ENCODE peak calls at places on chromosomes 2 and 18, in ten cellular contexts. One of them, this sample, is unnamed.

GRCh38 chr2:106983305-106983704 is 97.3 kb upstream of the ST6GAL2 start:
- DNase-seq in ELR: peak
- DNase-seq in osteocyte: no peak
- DNase-seq in NCI-H1092 treated with DMSO at 0.1 percent for 48 hours: no peak
- DNase-seq in H4: no peak
- DNase-seq in NCI-H2081: no peak
- DNase-seq in GM13977: no peak
- DNase-seq in AML-193: no peak
- DNase-seq in neural crest cell: no peak
- DNase-seq in H54: no peak
- DNase-seq in this sample: no peak

GRCh38 chr2:120983344-120983743 is 247.7 kb downstream of the GLI2 start:
- DNase-seq in osteocyte: no peak
- DNase-seq in H54: no peak
- DNase-seq in H4: no peak
- DNase-seq in AML-193: no peak
- DNase-seq in ELR: no peak
- DNase-seq in GM13977: no peak
- DNase-seq in NCI-H2081: peak
- DNase-seq in neural crest cell: no peak
- DNase-seq in NCI-H1092 treated with DMSO at 0.1 percent for 48 hours: no peak
- DNase-seq in this sample: no peak

GRCh38 chr2:201232125-201232815 is 28.1 kb upstream of the CASP8 start:
- DNase-seq in NCI-H2081: peak
- DNase-seq in ELR: peak
- DNase-seq in GM13977: peak
- DNase-seq in AML-193: peak
- DNase-seq in neural crest cell: peak
- DNase-seq in NCI-H1092 treated with DMSO at 0.1 percent for 48 hours: peak
- DNase-seq in H4: peak
- DNase-seq in osteocyte: peak
- DNase-seq in H54: peak
- DNase-seq in this sample: no peak

GRCh38 chr2:238774980-238775509 is 72.8 kb upstream of the TWIST2 start:
- DNase-seq in NCI-H2081: no peak
- DNase-seq in H54: no peak
- DNase-seq in ELR: no peak
- DNase-seq in AML-193: no peak
- DNase-seq in H4: no peak
- DNase-seq in osteocyte: peak
- DNase-seq in NCI-H1092 treated with DMSO at 0.1 percent for 48 hours: no peak
- DNase-seq in GM13977: no peak
- DNase-seq in neural crest cell: no peak
- DNase-seq in this sample: no peak

GRCh38 chr2:118903029-118903351 is 39.0 kb upstream of the MARCO start:
- DNase-seq in NCI-H2081: no peak
- DNase-seq in neural crest cell: no peak
- DNase-seq in osteocyte: peak
- DNase-seq in ELR: no peak
- DNase-seq in AML-193: no peak
- DNase-seq in GM13977: no peak
- DNase-seq in NCI-H1092 treated with DMSO at 0.1 percent for 48 hours: no peak
- DNase-seq in H54: no peak
- DNase-seq in H4: no peak
- DNase-seq in this sample: no peak

GRCh38 chr2:149188291-149188690 is 142.1 kb upstream of the LYPD6 start:
- DNase-seq in GM13977: no peak
- DNase-seq in osteocyte: no peak
- DNase-seq in AML-193: no peak
- DNase-seq in H4: no peak
- DNase-seq in H54: no peak
- DNase-seq in NCI-H2081: no peak
- DNase-seq in neural crest cell: no peak
- DNase-seq in ELR: no peak
- DNase-seq in NCI-H1092 treated with DMSO at 0.1 percent for 48 hours: no peak
- DNase-seq in this sample: no peak

GRCh38 chr18:38305941-38306340 is 740.3 kb upstream of the CELF4 start:
- DNase-seq in osteocyte: no peak
- DNase-seq in H54: no peak
- DNase-seq in neural crest cell: no peak
- DNase-seq in NCI-H1092 treated with DMSO at 0.1 percent for 48 hours: no peak
- DNase-seq in NCI-H2081: no peak
- DNase-seq in ELR: no peak
- DNase-seq in GM13977: no peak
- DNase-seq in AML-193: no peak
- DNase-seq in H4: no peak
- DNase-seq in this sample: no peak

GRCh38 chr2:63654959-63655358 is 66.2 kb downstream of the MDH1 start:
- DNase-seq in AML-193: no peak
- DNase-seq in neural crest cell: no peak
- DNase-seq in H4: no peak
- DNase-seq in H54: no peak
- DNase-seq in ELR: peak
- DNase-seq in GM13977: peak
- DNase-seq in NCI-H2081: no peak
- DNase-seq in NCI-H1092 treated with DMSO at 0.1 percent for 48 hours: no peak
- DNase-seq in osteocyte: no peak
- DNase-seq in this sample: no peak

GRCh38 chr2:127811397-127811860 is 458 bp upstream of the WDR33 start:
- DNase-seq in NCI-H2081: no peak
- DNase-seq in AML-193: no peak
- DNase-seq in osteocyte: no peak
- DNase-seq in H54: no peak
- DNase-seq in H4: no peak
- DNase-seq in NCI-H1092 treated with DMSO at 0.1 percent for 48 hours: peak
- DNase-seq in GM13977: peak
- DNase-seq in neural crest cell: no peak
- DNase-seq in ELR: no peak
- DNase-seq in this sample: no peak

GRCh38 chr2:110858135-110858737 is 125.9 kb downstream of the ACOXL start:
- DNase-seq in H4: no peak
- DNase-seq in neural crest cell: no peak
- DNase-seq in AML-193: no peak
- DNase-seq in osteocyte: no peak
- DNase-seq in NCI-H1092 treated with DMSO at 0.1 percent for 48 hours: no peak
- DNase-seq in GM13977: peak
- DNase-seq in H54: no peak
- DNase-seq in ELR: no peak
- DNase-seq in NCI-H2081: no peak
- DNase-seq in this sample: no peak

GRCh38 chr2:40734797-40735196 is 282.9 kb upstream of the SLC8A1 start:
- DNase-seq in ELR: peak
- DNase-seq in AML-193: no peak
- DNase-seq in osteocyte: no peak
- DNase-seq in NCI-H1092 treated with DMSO at 0.1 percent for 48 hours: no peak
- DNase-seq in H4: peak
- DNase-seq in neural crest cell: no peak
- DNase-seq in GM13977: no peak
- DNase-seq in NCI-H2081: no peak
- DNase-seq in H54: no peak
- DNase-seq in this sample: no peak

GRCh38 chr18:46488472-46489213 is 168.4 kb downstream of the LOXHD1 start:
- DNase-seq in AML-193: no peak
- DNase-seq in GM13977: no peak
- DNase-seq in NCI-H2081: no peak
- DNase-seq in osteocyte: peak
- DNase-seq in ELR: no peak
- DNase-seq in H4: no peak
- DNase-seq in H54: no peak
- DNase-seq in NCI-H1092 treated with DMSO at 0.1 percent for 48 hours: peak
- DNase-seq in neural crest cell: no peak
- DNase-seq in this sample: no peak

GRCh38 chr2:173884403-173884802 is 80.8 kb downstream of the SP3 start:
- DNase-seq in neural crest cell: no peak
- DNase-seq in NCI-H2081: peak
- DNase-seq in ELR: peak
- DNase-seq in GM13977: no peak
- DNase-seq in H4: peak
- DNase-seq in AML-193: peak
- DNase-seq in osteocyte: no peak
- DNase-seq in NCI-H1092 treated with DMSO at 0.1 percent for 48 hours: peak
- DNase-seq in H54: peak
- DNase-seq in this sample: no peak

GRCh38 chr2:231683292-231683898 is 24.9 kb upstream of the PTMA start:
- DNase-seq in ELR: no peak
- DNase-seq in osteocyte: no peak
- DNase-seq in NCI-H1092 treated with DMSO at 0.1 percent for 48 hours: peak
- DNase-seq in neural crest cell: no peak
- DNase-seq in GM13977: no peak
- DNase-seq in NCI-H2081: peak
- DNase-seq in H54: no peak
- DNase-seq in AML-193: no peak
- DNase-seq in H4: no peak
- DNase-seq in this sample: no peak

GRCh38 chr2:65630643-65631042 is 198.2 kb upstream of the SPRED2 start:
- DNase-seq in AML-193: peak
- DNase-seq in NCI-H1092 treated with DMSO at 0.1 percent for 48 hours: no peak
- DNase-seq in H4: no peak
- DNase-seq in H54: no peak
- DNase-seq in NCI-H2081: no peak
- DNase-seq in neural crest cell: no peak
- DNase-seq in osteocyte: no peak
- DNase-seq in GM13977: no peak
- DNase-seq in ELR: peak
- DNase-seq in this sample: no peak